ENCODE peak calls at places on chromosomes 16 and 17, in six cellular contexts. B is GM23248, I is A549, V is uterus, J is adrenal gland, K is right cardiac atrium. S is an unnamed sample.

GRCh38 chr16:23975293-23975692 is 139.5 kb downstream of the PRKCB start:
- DNase-seq in B (no peak), I (no peak), V (no peak), J (no peak), K (no peak), S (no peak)

GRCh38 chr16:8962393-8963009 is 1.2 kb downstream of the USP7 start:
- DNase-seq in B (peak; percentile 48), I (no peak), V (no peak), J (no peak), K (peak; percentile 64), S (no peak)

GRCh38 chr17:35432176-35433074 is at the start of gene SLFN12:
- DNase-seq in B (peak; percentile 94), I (no peak), V (peak; percentile 74), J (peak; percentile 73), K (peak; percentile 76), S (no peak)

GRCh38 chr16:17460890-17461289 is 9.9 kb downstream of the XYLT1 start:
- DNase-seq in B (peak; percentile 32), I (no peak), V (no peak), J (no peak), K (no peak), S (no peak)

GRCh38 chr17:4903051-4903818 is at the start of gene CHRNE:
- DNase-seq in B (peak; percentile 71), I (peak; percentile 89), V (peak; percentile 84), J (peak; percentile 78), K (peak; percentile 86), S (no peak)

GRCh38 chr16:13453938-13454553 is 465.9 kb upstream of the ERCC4 start:
- DNase-seq in B (peak; percentile 23), I (peak; percentile 16), V (no peak), J (no peak), K (no peak), S (no peak)

GRCh38 chr17:64006361-64007088 is 8.4 kb downstream of the PRR29 start:
- DNase-seq in B (no peak), I (no peak), V (peak; percentile 68), J (peak; percentile 44), K (peak; percentile 86), S (no peak)

GRCh38 chr17:75853410-75853809 is 1.7 kb downstream of the WBP2 start:
- DNase-seq in B (peak; percentile 87), I (no peak), V (no peak), J (peak; percentile 76), K (no peak), S (no peak)

GRCh38 chr17:12982224-12982623 is 35.6 kb downstream of the ELAC2 start:
- DNase-seq in B (no peak), I (no peak), V (no peak), J (no peak), K (no peak), S (no peak)

GRCh38 chr17:67689534-67690177 is 28.1 kb upstream of the NOL11 start:
- DNase-seq in B (peak; percentile 79), I (peak; percentile 69), V (peak; percentile 54), J (peak; percentile 54), K (no peak), S (no peak)

GRCh38 chr17:81193051-81193410 is 27.0 kb upstream of the AATK start:
- DNase-seq in B (no peak), I (no peak), V (no peak), J (no peak), K (peak; percentile 29), S (no peak)

GRCh38 chr17:39114744-39115534 is 36.5 kb downstream of the PLXDC1 start:
- DNase-seq in B (peak; percentile 87), I (no peak), V (peak; percentile 41), J (no peak), K (peak; percentile 48), S (no peak)
- H3K27ac ChIP-seq in B (peak overlapping the region; percentile 88), I (peak overlapping the region; percentile 57), V (peak overlapping the region; percentile 53), J (no peak overlapping the region), K (no peak overlapping the region), S (no peak overlapping the region)

GRCh38 chr16:2005646-2006045 is 4.0 kb downstream of the ZNF598 start:
- DNase-seq in B (no peak), I (peak; percentile 64), V (no peak), J (no peak), K (peak; percentile 61), S (no peak)

GRCh38 chr16:2006317-2006716 is 3.3 kb downstream of the ZNF598 start:
- DNase-seq in B (no peak), I (no peak), V (no peak), J (no peak), K (peak; percentile 41), S (no peak)

GRCh38 chr16:2008631-2009301 is 855 bp downstream of the ZNF598 start:
- DNase-seq in B (peak; percentile 84), I (no peak), V (no peak), J (no peak), K (peak; percentile 43), S (no peak)

GRCh38 chr16:2008009-2008526 is 1.6 kb downstream of the ZNF598 start:
- DNase-seq in B (peak; percentile 96), I (no peak), V (no peak), J (no peak), K (peak; percentile 71), S (no peak)

GRCh38 chr16:2007081-2007836 is 2.4 kb downstream of the ZNF598 start:
- DNase-seq in B (no peak), I (no peak), V (no peak), J (no peak), K (peak; percentile 53), S (no peak)
- H3K27ac ChIP-seq in B (peak overlapping the region; percentile 93), I (peak overlapping the region; percentile 95), V (no peak overlapping the region), J (no peak overlapping the region), K (no peak overlapping the region), S (no peak overlapping the region)

GRCh38 chr16:50861926-50862325 is 120.0 kb downstream of the CYLD start:
- DNase-seq in B (peak; percentile 68), I (peak; percentile 20), V (no peak), J (no peak), K (no peak), S (no peak)
- H3K27ac ChIP-seq in B (no peak overlapping the region), I (no peak overlapping the region), V (no peak overlapping the region), J (no peak overlapping the region), K (no peak overlapping the region), S (peak overlapping the region; percentile 78)

GRCh38 chr17:65559802-65560627 is 1.4 kb downstream of the AXIN2 start:
- DNase-seq in B (peak; percentile 40), I (no peak), V (peak; percentile 49), J (peak; percentile 63), K (peak; percentile 78), S (no peak)

GRCh38 chr17:65562206-65562531 is 721 bp upstream of the AXIN2 start:
- DNase-seq in B (no peak), I (no peak), V (no peak), J (no peak), K (no peak), S (no peak)

GRCh38 chr17:65561394-65562205 is at the start of gene AXIN2:
- DNase-seq in B (peak; percentile 96), I (peak; percentile 90), V (peak; percentile 92), J (peak; percentile 94), K (peak; percentile 96), S (peak; percentile 58)

GRCh38 chr17:65559483-65559801 is 2.0 kb downstream of the AXIN2 start:
- DNase-seq in B (peak; percentile 40), I (no peak), V (no peak), J (no peak), K (no peak), S (no peak)

GRCh38 chr17:65560628-65561371 is 648 bp downstream of the AXIN2 start:
- DNase-seq in B (peak; percentile 93), I (peak; percentile 87), V (peak; percentile 91), J (peak; percentile 88), K (peak; percentile 95), S (peak; percentile 69)
- H3K27ac ChIP-seq in B (peak overlapping the region; percentile 74), I (peak overlapping the region; percentile 95), V (no peak overlapping the region), J (peak overlapping the region; percentile 86), K (peak overlapping the region; percentile 94), S (peak overlapping the region; percentile 66)